ENCODE peak calls at places on chromosomes 3 and 15, in ten cellular contexts. B is NB4; N is stimulated activated CD4-positive, alpha-beta T cell treated with anti-CD3 and anti-CD28 coated beads, Interleukin-15, amount 100 ng/mL, for 1 hour; T is SW480; S is upper lobe of right lung; K is stromal cell of bone marrow; G is iPS-NIHi11; F is body of pancreas; C is amniotic stem cell; U is heart left ventricle. V is an unnamed sample.

GRCh38 chr15:75307778-75308390 is 25.2 kb downstream of the GOLGA6D start:
- DNase-seq in B (peak; percentile 67), N (no peak), T (peak; percentile 70), S (peak; percentile 72), K (no peak), G (peak; percentile 88), F (peak; percentile 76), C (no peak), U (peak; percentile 36), V (peak; percentile 81)

GRCh38 chr15:51706931-51707608 is 25.8 kb downstream of the SCG3 start:
- DNase-seq in B (no peak), N (no peak), T (no peak), S (no peak), K (no peak), G (no peak), F (no peak), C (no peak), U (no peak), V (no peak)

GRCh38 chr15:38193496-38193895 is 59.1 kb upstream of the SPRED1 start:
- DNase-seq in B (no peak), N (no peak), T (no peak), S (no peak), K (no peak), G (no peak), F (no peak), C (no peak), U (no peak), V (no peak)

GRCh38 chr15:60682115-60682514 is 203.2 kb upstream of the ICE2 start:
- DNase-seq in B (no peak), N (no peak), T (no peak), S (no peak), K (peak; percentile 66), G (no peak), F (no peak), C (no peak), U (no peak), V (no peak)

GRCh38 chr3:72569754-72570440 is 278.3 kb downstream of the SHQ1 start:
- DNase-seq in B (no peak), N (no peak), T (no peak), S (no peak), K (no peak), G (no peak), F (no peak), C (no peak), U (no peak), V (peak; percentile 33)

GRCh38 chr3:171057075-171057474 is 30.6 kb upstream of the SLC2A2 start:
- DNase-seq in B (no peak), N (no peak), T (no peak), S (no peak), K (no peak), G (no peak), F (no peak), C (no peak), U (no peak), V (no peak)

GRCh38 chr3:106140471-106140870 is 271.7 kb upstream of the CBLB start:
- DNase-seq in B (no peak), N (no peak), T (no peak), S (no peak), K (no peak), G (no peak), F (no peak), C (no peak), U (no peak), V (no peak)

GRCh38 chr3:22886394-22886793 is 316.7 kb upstream of the UBE2E2 start:
- DNase-seq in B (no peak), N (no peak), T (no peak), S (no peak), K (no peak), G (no peak), F (no peak), C (no peak), U (peak; percentile 54), V (no peak)

GRCh38 chr15:51917493-51917892 is 54.1 kb downstream of the LEO1 start:
- DNase-seq in B (peak; percentile 54), N (no peak), T (peak; percentile 48), S (peak; percentile 65), K (no peak), G (peak; percentile 67), F (peak; percentile 6), C (no peak), U (no peak), V (no peak)

GRCh38 chr3:120743556-120744195 is 1.1 kb downstream of the GTF2E1 start:
- DNase-seq in B (peak; percentile 8), N (no peak), T (peak; percentile 16), S (no peak), K (no peak), G (no peak), F (peak; percentile 8), C (no peak), U (no peak), V (no peak)

GRCh38 chr3:159418571-159419526 is 569.8 kb upstream of the IL12A start:
- DNase-seq in B (no peak), N (no peak), T (no peak), S (no peak), K (peak; percentile 9), G (no peak), F (no peak), C (peak; percentile 2), U (no peak), V (no peak)